ENCODE peak calls at places on chromosomes 2 and 18, in eight cellular contexts. B, Q, N, L, H, E, V and W are unnamed samples.

GRCh38 chr2:179842498-179843153 is 18.8 kb downstream of the ZNF385B start:
- DNase-seq in B (peak), Q (no peak), N (peak), L (peak), H (peak), E (no peak), V (peak), W (peak)

GRCh38 chr18:23306842-23307241 is 146.2 kb upstream of the RIOK3 start:
- DNase-seq in B (peak), Q (no peak), N (peak), L (no peak), H (no peak), E (no peak), V (no peak), W (no peak)

GRCh38 chr18:27713037-27713726 is 463.7 kb downstream of the CDH2 start:
- DNase-seq in B (peak), Q (no peak), N (no peak), L (no peak), H (no peak), E (no peak), V (peak), W (no peak)

GRCh38 chr2:138607746-138608145 is 106.2 kb downstream of the SPOPL start:
- DNase-seq in B (no peak), Q (no peak), N (no peak), L (no peak), H (no peak), E (no peak), V (no peak), W (no peak)

GRCh38 chr2:232447091-232447620 is 8.8 kb upstream of the ALPI start:
- DNase-seq in B (no peak), Q (no peak), N (no peak), L (no peak), H (no peak), E (no peak), V (no peak), W (no peak)

GRCh38 chr2:171675810-171676345 is 11.4 kb upstream of the DYNC1I2 start:
- DNase-seq in B (no peak), Q (no peak), N (no peak), L (no peak), H (no peak), E (no peak), V (no peak), W (no peak)

GRCh38 chr2:20048488-20049443 is 2.7 kb downstream of the LAPTM4A start:
- DNase-seq in B (no peak), Q (no peak), N (no peak), L (no peak), H (no peak), E (no peak), V (peak), W (no peak)

GRCh38 chr2:236717719-236718118 is 148.1 kb downstream of the ACKR3 start:
- DNase-seq in B (no peak), Q (no peak), N (no peak), L (peak), H (no peak), E (no peak), V (peak), W (no peak)

GRCh38 chr2:31694444-31694843 is 113.7 kb upstream of the SRD5A2 start:
- DNase-seq in B (no peak), Q (peak), N (no peak), L (peak), H (no peak), E (no peak), V (peak), W (peak)

DNA sequence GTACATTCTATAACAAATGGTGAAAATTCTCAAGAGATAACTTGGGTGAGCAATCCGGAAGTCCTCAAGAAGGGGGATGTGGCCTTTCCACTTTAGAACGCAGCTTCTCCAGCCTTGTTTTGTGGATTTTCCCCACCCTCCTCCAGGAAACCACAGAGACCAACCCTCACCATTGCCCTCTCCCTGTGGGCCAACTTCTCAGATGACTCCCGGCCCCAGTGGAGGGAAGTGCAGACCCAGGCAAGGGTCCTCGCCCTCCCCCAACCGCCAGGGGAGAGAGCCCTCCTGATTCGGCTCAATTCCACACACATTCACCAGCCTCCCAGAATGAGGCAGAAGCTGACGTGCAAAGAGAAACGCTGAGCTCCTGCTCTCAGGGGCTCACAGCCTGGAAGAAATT is 277.2 kb downstream of the EIPR1 start:
- DNase-seq in B (no peak), Q (no peak), N (no peak), L (no peak), H (no peak), E (no peak), V (no peak), W (no peak)
- TF ChIP-seq CTCF in B (no peak), Q (no peak), N (no peak), L (no peak), H (no peak), E (no peak), V (no peak), W (no peak)

GRCh38 chr2:39938035-39938835 is 159.2 kb upstream of the THUMPD2 start:
- DNase-seq in B (peak), Q (peak), N (no peak), L (peak), H (peak), E (peak), V (peak), W (peak)

GRCh38 chr2:39947294-39948015 is 168.4 kb upstream of the THUMPD2 start:
- DNase-seq in B (no peak), Q (no peak), N (no peak), L (no peak), H (no peak), E (no peak), V (no peak), W (peak)

GRCh38 chr2:39937621-39938020 is 158.6 kb upstream of the THUMPD2 start:
- DNase-seq in B (no peak), Q (no peak), N (no peak), L (no peak), H (no peak), E (no peak), V (no peak), W (no peak)

GRCh38 chr2:39948016-39948719 is 169.1 kb upstream of the THUMPD2 start:
- DNase-seq in B (peak), Q (peak), N (no peak), L (peak), H (peak), E (peak), V (peak), W (peak)

DNA sequence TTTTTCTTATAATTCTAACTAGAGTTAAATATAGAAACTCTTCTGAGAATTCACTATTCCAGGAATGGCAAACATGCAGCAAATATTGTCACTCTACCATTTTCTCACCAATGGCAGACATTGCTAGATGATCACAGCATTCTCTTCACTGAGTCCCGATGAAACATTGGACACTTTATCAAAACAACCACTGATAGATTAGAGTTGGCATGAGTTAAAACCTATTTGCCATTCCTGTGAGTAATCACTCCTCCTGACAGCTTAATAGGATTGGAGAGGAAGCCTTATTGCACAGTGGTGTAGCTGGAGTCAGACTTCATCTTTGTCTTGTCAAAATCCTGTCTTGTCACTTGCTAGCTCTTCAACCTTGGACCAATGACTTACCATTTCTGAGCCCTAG is 163.9 kb upstream of the THUMPD2 start:
- DNase-seq in B (no peak), Q (peak), N (no peak), L (no peak), H (no peak), E (peak), V (peak), W (peak)
- H3K4me3 ChIP-seq in B (no peak), Q (no peak), N (no peak), L (no peak), H (no peak), E (no peak), V (no peak), W (no peak)

GRCh38 chr2:183248866-183249567 is 124.8 kb downstream of the NUP35 start:
- DNase-seq in B (peak), Q (peak), N (peak), L (peak), H (peak), E (peak), V (peak), W (peak)
- TF ChIP-seq CTCF in B (peak), Q (peak), N (peak), L (peak), H (no peak), E (peak), V (peak), W (peak)

DNA sequence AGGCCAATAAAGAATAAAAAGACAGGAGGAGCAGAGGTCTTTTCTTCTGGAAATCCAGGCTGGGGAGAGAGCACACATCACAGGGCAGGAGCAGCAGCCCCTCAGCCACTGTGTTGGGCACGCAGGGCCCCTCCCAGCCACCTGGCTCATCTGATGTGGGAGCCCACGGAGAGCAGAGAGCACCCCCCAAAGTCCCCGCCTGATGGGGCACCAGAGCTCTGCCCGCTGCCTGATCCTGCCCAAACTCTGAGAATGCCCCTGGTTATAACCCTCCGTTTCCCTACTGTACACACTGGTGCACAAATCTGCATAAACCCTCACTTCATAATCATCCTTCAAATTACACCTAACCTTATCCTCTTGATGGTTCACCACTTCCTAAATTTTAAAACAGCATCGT is 111.3 kb downstream of the HDAC4 start:
- DNase-seq in B (no peak), Q (no peak), N (no peak), L (no peak), H (no peak), E (no peak), V (no peak), W (no peak)
- H3K4me3 ChIP-seq in B (no peak), Q (no peak), N (no peak), L (no peak), H (no peak), E (no peak), V (no peak), W (no peak)

DNA sequence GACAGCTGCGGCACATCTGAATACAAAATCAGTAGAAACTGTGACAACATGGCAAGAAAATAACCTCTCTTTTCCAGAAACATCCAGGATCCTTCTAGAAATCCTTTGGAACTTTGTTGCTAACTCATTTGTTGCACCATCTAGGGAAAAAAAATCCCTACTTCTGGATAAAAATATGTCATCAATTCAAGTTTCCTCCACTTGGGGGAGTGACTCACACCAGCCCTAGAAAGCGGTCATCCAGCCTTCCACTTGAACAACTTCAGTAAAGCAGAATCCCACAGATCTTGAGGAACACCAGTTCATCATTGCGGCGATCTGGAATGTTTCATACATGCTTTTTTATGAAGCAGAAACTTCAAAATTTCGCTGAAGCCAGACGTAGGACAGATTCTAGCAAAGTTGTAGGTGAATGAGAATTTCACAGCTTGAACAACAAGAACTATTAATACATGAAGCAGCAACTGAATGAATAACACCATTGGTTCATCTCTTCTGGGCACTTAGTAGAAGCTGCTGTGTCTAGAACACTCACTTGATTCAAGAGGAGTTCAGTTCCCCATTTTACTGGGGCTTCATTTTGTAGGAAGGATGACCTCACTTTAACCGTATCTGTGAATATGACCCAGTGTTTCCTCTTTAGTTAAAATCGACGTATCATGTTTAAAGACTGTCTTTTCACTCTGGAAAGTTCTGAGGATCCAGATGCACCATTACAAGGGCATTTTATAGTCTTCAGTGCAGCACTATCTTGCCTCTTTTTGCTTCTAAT is 48.0 kb downstream of the LRRTM1 start:
- DNase-seq in B (no peak), Q (no peak), N (peak), L (peak), H (peak), E (no peak), V (no peak), W (peak)
- TF ChIP-seq CTCF in B (no peak), Q (no peak), N (peak), L (peak), H (peak), E (peak), V (no peak), W (peak)

GRCh38 chr2:218961229-218961628 is 1.8 kb downstream of the CDK5R2 start:
- DNase-seq in B (no peak), Q (no peak), N (no peak), L (no peak), H (no peak), E (no peak), V (no peak), W (no peak)

GRCh38 chr2:218959141-218959731 is at the start of gene CDK5R2:
- DNase-seq in B (peak), Q (peak), N (peak), L (peak), H (peak), E (peak), V (peak), W (peak)

GRCh38 chr2:218960196-218961165 is 1.0 kb downstream of the CDK5R2 start:
- DNase-seq in B (no peak), Q (no peak), N (no peak), L (no peak), H (no peak), E (no peak), V (no peak), W (no peak)

GRCh38 chr2:218958276-218958675 is 1.2 kb upstream of the CDK5R2 start:
- DNase-seq in B (no peak), Q (no peak), N (no peak), L (no peak), H (no peak), E (no peak), V (no peak), W (no peak)

GRCh38 chr2:218959761-218960195 is 312 bp downstream of the CDK5R2 start:
- DNase-seq in B (no peak), Q (no peak), N (no peak), L (no peak), H (no peak), E (no peak), V (no peak), W (no peak)
- H3K4me3 ChIP-seq in B (no peak), Q (peak), N (peak), L (peak), H (peak), E (peak), V (peak), W (no peak)

DNA sequence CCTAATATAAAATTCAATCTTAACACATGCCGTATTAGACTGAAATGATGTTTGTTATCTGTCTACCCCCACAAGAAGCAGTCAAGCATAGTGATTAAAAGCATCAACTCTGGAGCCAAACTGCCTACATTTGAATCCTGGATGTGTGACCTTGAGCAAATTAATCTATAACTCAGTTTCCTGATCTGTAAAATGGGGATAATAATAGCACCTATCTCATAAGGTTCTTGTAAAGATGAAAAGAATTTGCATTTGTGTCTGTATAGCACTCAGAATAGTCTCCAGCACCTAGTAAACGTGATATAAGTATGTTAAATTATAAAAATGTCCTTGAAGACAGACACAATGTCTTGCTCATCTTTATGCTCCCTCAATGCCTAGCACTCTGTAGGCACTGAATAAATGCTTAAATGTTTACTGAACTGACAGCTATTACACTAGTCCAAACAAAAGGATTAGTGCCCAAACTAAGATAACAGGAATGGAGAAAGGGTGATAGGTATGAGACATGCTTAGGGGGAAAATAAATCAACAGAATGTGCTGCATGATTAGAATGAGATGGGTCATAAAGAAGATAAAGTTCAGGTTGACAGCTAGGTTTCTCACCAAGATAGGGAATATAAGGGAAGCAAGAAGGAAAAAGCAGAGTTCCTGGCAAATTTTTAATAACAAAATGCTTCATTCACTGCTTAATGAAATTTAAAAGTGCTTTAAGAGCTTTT is 180.6 kb downstream of the ATAD2B start:
- DNase-seq in B (no peak), Q (no peak), N (no peak), L (no peak), H (no peak), E (no peak), V (no peak), W (no peak)
- TF ChIP-seq CTCF in B (no peak), Q (no peak), N (no peak), L (no peak), H (no peak), E (no peak), V (no peak), W (no peak)

DNA sequence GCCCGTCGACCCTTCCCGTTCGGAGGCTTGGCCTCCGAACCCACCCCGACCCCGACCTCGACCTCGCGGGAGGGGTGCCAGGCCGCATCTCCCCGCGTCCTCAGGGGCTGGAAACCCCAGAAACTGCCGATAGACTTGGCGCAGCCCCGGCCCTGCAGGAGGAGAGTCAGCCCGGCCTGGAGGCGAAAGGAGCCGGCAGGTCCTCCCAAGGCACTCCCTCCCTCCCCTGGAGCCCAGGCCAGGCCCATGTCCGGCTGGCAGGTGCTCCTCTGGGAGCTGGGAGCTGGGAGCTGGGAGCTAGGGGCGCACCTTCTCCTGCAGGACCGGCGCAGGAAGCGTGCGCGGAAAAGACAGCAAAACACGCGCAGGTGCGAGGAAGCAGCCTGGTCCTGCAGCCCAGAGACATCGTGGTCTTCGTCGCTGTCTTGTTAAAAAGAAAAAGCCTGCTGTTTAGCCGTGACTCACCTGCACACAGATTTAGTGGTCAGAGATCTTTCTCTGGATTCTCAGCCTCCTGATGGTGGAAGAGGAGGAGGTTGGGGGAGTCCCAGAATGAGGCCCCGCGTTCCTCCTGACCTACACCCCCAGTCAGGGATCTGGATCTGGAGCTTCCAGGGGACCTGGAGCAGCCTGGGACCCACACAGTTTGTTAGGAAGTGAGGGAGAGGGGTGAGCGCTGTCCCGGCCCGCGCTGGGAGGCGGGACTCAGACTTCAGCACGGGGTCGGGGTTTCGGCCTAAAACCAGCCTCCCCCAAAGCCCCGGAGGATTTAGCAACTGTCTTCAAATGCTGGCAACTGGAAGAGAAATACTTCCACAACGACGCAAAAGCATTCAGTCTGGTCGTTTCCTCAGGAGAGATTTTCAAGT is 702 bp upstream of the MBP start:
- DNase-seq in B (no peak), Q (no peak), N (no peak), L (peak), H (no peak), E (no peak), V (no peak), W (no peak)
- H3K4me3 ChIP-seq in B (peak), Q (peak), N (peak), L (peak), H (no peak), E (no peak), V (peak), W (peak)